ENCODE peak calls at places on chromosomes 1 and 21, in four cellular contexts. B is stimulated activated CD8-positive, alpha-beta memory T cell treated with anti-CD3 and anti-CD28 coated beads, Interleukin-4, amount 100 ng/mL, for 24 hours; M is hepatocyte; J is DMS 273 treated with DMSO at 0.1 percent for 48 hours. D is an unnamed sample.

GRCh38 chr1:7810395-7810794 is 26.3 kb downstream of the PER3 start:
- DNase-seq in J (no peak), B (peak; percentile 8), M (no peak), D (peak; percentile 76)

GRCh38 chr1:208134491-208134890 is 109.7 kb downstream of the PLXNA2 start:
- DNase-seq in M (no peak), J (peak; percentile 17), B (no peak), D (no peak)

GRCh38 chr1:27593341-27594326 is 10.3 kb downstream of the AHDC1 start:
- DNase-seq in J (peak; percentile 58), B (no peak), M (no peak), D (no peak)

GRCh38 chr1:166840309-166841302 is 1.3 kb downstream of the POGK start:
- DNase-seq in M (peak; percentile 65), B (no peak), J (no peak), D (peak; percentile 37)

GRCh38 chr1:78255849-78256248 is 210.1 kb downstream of the GIPC2 start:
- DNase-seq in M (no peak), J (no peak), B (no peak), D (peak; percentile 36)

GRCh38 chr1:68160021-68160420 is 72.3 kb downstream of the WLS start:
- DNase-seq in B (no peak), M (no peak), J (no peak), D (no peak)

GRCh38 chr1:103525114-103525606 is 339 bp upstream of the RNPC3 start:
- DNase-seq in M (peak; percentile 81), B (no peak), J (peak; percentile 4), D (peak; percentile 74)

GRCh38 chr1:39326836-39327235 is 122.3 kb downstream of the MACF1 start:
- DNase-seq in M (no peak), J (no peak), B (no peak), D (no peak)

GRCh38 chr21:44907966-44908364 is 12.7 kb downstream of the ITGB2 start:
- DNase-seq in B (no peak), M (no peak), J (no peak), D (no peak)

GRCh38 chr1:10573446-10573845 is 98.7 kb downstream of the PEX14 start:
- DNase-seq in J (no peak), B (no peak), M (no peak), D (peak; percentile 6)

GRCh38 chr1:64410217-64410616 is 59.7 kb upstream of the CACHD1 start:
- DNase-seq in J (no peak), B (no peak), M (no peak), D (no peak)

GRCh38 chr21:44012474-44013379 is 618 bp downstream of the TRAPPC10 start:
- DNase-seq in M (peak; percentile 76), J (peak; percentile 10), B (peak; percentile 78), D (peak; percentile 23)

GRCh38 chr1:93692983-93693591 is 11.4 kb upstream of the BCAR3 start:
- DNase-seq in J (no peak), M (no peak), B (no peak), D (peak; percentile 75)

GRCh38 chr1:53693773-53694717 is 44.9 kb downstream of the GLIS1 start:
- DNase-seq in J (no peak), M (no peak), B (no peak), D (no peak)

GRCh38 chr1:64186138-64186897 is 17.1 kb upstream of the UBE2U start:
- DNase-seq in M (no peak), B (no peak), J (no peak), D (peak; percentile 65)

GRCh38 chr1:38693031-38693430 is 166.5 kb downstream of the RRAGC start:
- DNase-seq in J (no peak), B (no peak), M (no peak), D (no peak)

GRCh38 chr1:91707890-91708218 is 178.1 kb downstream of the TGFBR3 start:
- DNase-seq in B (no peak), J (no peak), M (no peak), D (no peak)

GRCh38 chr1:74767490-74767889 is 34.5 kb downstream of the TYW3 start:
- DNase-seq in M (no peak), B (no peak), J (no peak), D (peak; percentile 20)

GRCh38 chr1:153364181-153364580 is 6.5 kb downstream of the S100A9 start:
- DNase-seq in M (no peak), B (no peak), J (no peak), D (no peak)

GRCh38 chr1:14817223-14818170 is 219.0 kb downstream of the KAZN start:
- DNase-seq in J (no peak), B (no peak), M (no peak), D (no peak)

GRCh38 chr1:94245747-94246438 is 8.5 kb upstream of the ARHGAP29 start:
- DNase-seq in J (no peak), B (no peak), M (no peak), D (peak; percentile 62)

GRCh38 chr1:248926401-248927182 is 20.6 kb downstream of the PGBD2 start:
- DNase-seq in B (no peak), M (no peak), J (no peak), D (peak; percentile 35)

GRCh38 chr1:18557621-18558465 is 72.8 kb upstream of the PAX7 start:
- DNase-seq in M (peak; percentile 60), B (peak; percentile 4), J (no peak), D (no peak)

GRCh38 chr1:10514490-10515235 is 39.9 kb downstream of the PEX14 start:
- DNase-seq in J (peak; percentile 22), M (peak; percentile 59), B (no peak), D (peak; percentile 64)

GRCh38 chr1:1199141-1199960 is 7.0 kb downstream of the TNFRSF18 start:
- DNase-seq in J (no peak), B (no peak), M (no peak), D (no peak)

GRCh38 chr1:63323866-63324778 is 1.8 kb downstream of the FOXD3 start:
- DNase-seq in J (no peak), M (peak; percentile 12), B (no peak), D (no peak)

GRCh38 chr1:68293122-68293521 is 60.8 kb upstream of the WLS start:
- DNase-seq in B (no peak), J (no peak), M (no peak), D (no peak)

GRCh38 chr1:100219879-100220278 is 29.8 kb downstream of the DBT start:
- DNase-seq in M (no peak), B (no peak), J (no peak), D (peak; percentile 5)

GRCh38 chr1:151340870-151341754 is 5.9 kb downstream of the RFX5 start:
- DNase-seq in J (peak; percentile 100), M (peak; percentile 91), B (peak; percentile 11), D (peak; percentile 87)

GRCh38 chr1:246503341-246503740 is 3.7 kb downstream of the SMYD3 start:
- DNase-seq in J (no peak), M (no peak), B (no peak), D (no peak)

GRCh38 chr1:201578008-201578888 is 39.3 kb downstream of the NAV1 start:
- DNase-seq in J (no peak), M (no peak), B (no peak), D (peak; percentile 56)

GRCh38 chr1:218207194-218207593 is 77.9 kb upstream of the RRP15 start:
- DNase-seq in M (no peak), J (no peak), B (no peak), D (peak; percentile 9)

GRCh38 chr1:12636098-12636950 is 7.6 kb upstream of the AADACL4 start:
- DNase-seq in J (no peak), B (no peak), M (no peak), D (peak; percentile 87)

GRCh38 chr1:178344513-178345077 is 152.2 kb downstream of the CLEC20A start:
- DNase-seq in M (peak; percentile 43), B (no peak), J (no peak), D (peak; percentile 97)